ENCODE peak calls at places on chromosomes 2 and 18, in four cellular contexts. Z is brain microvascular endothelial cell, W is foreskin fibroblast, X is IMR-90. N is an unnamed sample.

GRCh38 chr2:173589604-173590277 is 235.1 kb downstream of the CDCA7 start:
- DNase-seq in Z (no peak), W (no peak), X (peak), N (peak)

GRCh38 chr18:45962461-45962860 is 4.7 kb downstream of the EPG5 start:
- DNase-seq in Z (peak), W (peak), X (peak), N (no peak)

GRCh38 chr2:188607501-188607900 is 315.8 kb downstream of the GULP1 start:
- DNase-seq in Z (no peak), W (no peak), X (no peak), N (no peak)

GRCh38 chr2:43560231-43560547 is 35.6 kb downstream of the THADA start:
- DNase-seq in Z (no peak), W (no peak), X (no peak), N (no peak)

GRCh38 chr18:75290737-75291358 is 80.3 kb downstream of the TSHZ1 start:
- DNase-seq in Z (no peak), W (no peak), X (no peak), N (no peak)

GRCh38 chr18:6561029-6561861 is 146.5 kb upstream of the L3MBTL4 start:
- DNase-seq in Z (peak), W (peak), X (peak), N (peak)

GRCh38 chr2:74708296-74708695 is 54.2 kb downstream of the SEMA4F start:
- DNase-seq in Z (no peak), W (no peak), X (no peak), N (no peak)

GRCh38 chr2:232485757-232486557 is 1.7 kb downstream of the ECEL1 start:
- DNase-seq in Z (no peak), W (no peak), X (no peak), N (no peak)

GRCh38 chr2:209933499-209934458 is 68.7 kb upstream of the RPE start:
- DNase-seq in Z (peak), W (peak), X (peak), N (peak)

GRCh38 chr2:197229509-197230458 is 80.8 kb downstream of the ANKRD44 start:
- DNase-seq in Z (no peak), W (peak), X (peak), N (no peak)

GRCh38 chr18:58808349-58808748 is 56.3 kb upstream of the ZNF532 start:
- DNase-seq in Z (no peak), W (no peak), X (no peak), N (no peak)

GRCh38 chr2:43009448-43009847 is 217.0 kb downstream of the ZFP36L2 start:
- DNase-seq in Z (no peak), W (no peak), X (no peak), N (no peak)

GRCh38 chr2:121626777-121627524 is 22.3 kb downstream of the CLASP1 start:
- DNase-seq in Z (peak), W (peak), X (peak), N (peak)

GRCh38 chr2:75751824-75752468 is 41.2 kb upstream of the GCFC2 start:
- DNase-seq in Z (no peak), W (no peak), X (no peak), N (no peak)

GRCh38 chr2:149989447-149990063 is 402.0 kb upstream of the MMADHC start:
- DNase-seq in Z (no peak), W (peak), X (peak), N (no peak)

GRCh38 chr2:223590964-223591363 is 11.2 kb downstream of the SCG2 start:
- DNase-seq in Z (peak), W (peak), X (peak), N (no peak)

GRCh38 chr2:164826293-164827243 is 15.1 kb downstream of the COBLL1 start:
- DNase-seq in Z (no peak), W (no peak), X (peak), N (no peak)

GRCh38 chr18:2970762-2971659 is 41.9 kb downstream of the LPIN2 start:
- DNase-seq in Z (no peak), W (no peak), X (peak), N (no peak)

GRCh38 chr2:236861196-236861875 is 224.4 kb upstream of the COPS8 start:
- DNase-seq in Z (no peak), W (no peak), X (no peak), N (no peak)

GRCh38 chr2:55627915-55628314 is 10.5 kb upstream of the PPP4R3B start:
- DNase-seq in Z (no peak), W (no peak), X (no peak), N (no peak)

GRCh38 chr2:134252092-134252775 is 1.6 kb upstream of the MGAT5 start:
- DNase-seq in Z (no peak), W (peak), X (peak), N (no peak)

GRCh38 chr2:241702155-241702404 is 241 bp downstream of the ING5 start:
- DNase-seq in Z (no peak), W (no peak), X (peak), N (no peak)

GRCh38 chr2:158047156-158047611 is 54.5 kb upstream of the UPP2 start:
- DNase-seq in Z (no peak), W (no peak), X (no peak), N (no peak)

GRCh38 chr2:140275427-140275826 is 1495.2 kb upstream of the NXPH2 start:
- DNase-seq in Z (no peak), W (no peak), X (no peak), N (no peak)

GRCh38 chr18:79699653-79700052 is 20.1 kb downstream of the CTDP1 start:
- DNase-seq in Z (no peak), W (no peak), X (no peak), N (no peak)

GRCh38 chr2:43040084-43040854 is 186.1 kb downstream of the ZFP36L2 start:
- DNase-seq in Z (no peak), W (no peak), X (no peak), N (no peak)

GRCh38 chr2:96739633-96740428 is at the start of gene LMAN2L:
- DNase-seq in Z (peak), W (peak), X (peak), N (peak)

GRCh38 chr2:240686460-240686859 is 3.8 kb upstream of the AQP12B start:
- DNase-seq in Z (no peak), W (no peak), X (no peak), N (no peak)

GRCh38 chr2:23745726-23746105 is 181.2 kb downstream of the ATAD2B start:
- DNase-seq in Z (peak), W (peak), X (peak), N (peak)

GRCh38 chr2:64750817-64751285 is 97.1 kb upstream of the SERTAD2 start:
- DNase-seq in Z (peak), W (peak), X (peak), N (peak)

GRCh38 chr2:160427629-160428424 is 65.8 kb downstream of the RBMS1 start:
- DNase-seq in Z (peak), W (peak), X (peak), N (peak)

GRCh38 chr2:108199726-108200125 is 40.0 kb upstream of the SULT1C3 start:
- DNase-seq in Z (peak), W (no peak), X (peak), N (no peak)

N was measured in fibroblast of the conjunctiva.